ENCODE peak calls at places on chromosomes 3 and 15, in five cellular contexts. M is BE2C; C is CD4-positive, alpha-beta T cell; F is GM06990; I is endothelial cell of umbilical vein. T is an unnamed sample.

GRCh38 chr15:87817553-87817952 is 439.0 kb downstream of the NTRK3 start:
- DNase-seq in M (no peak), C (no peak), F (no peak), I (no peak), T (no peak)

GRCh38 chr3:98733055-98733777 is 29.9 kb upstream of the ST3GAL6 start:
- DNase-seq in M (peak; percentile 74), C (no peak), F (peak; percentile 67), I (peak; percentile 60), T (no peak)

GRCh38 chr3:43346990-43347749 is 60.8 kb downstream of the SNRK start:
- DNase-seq in M (no peak), C (peak; percentile 13), F (no peak), I (no peak), T (no peak)

GRCh38 chr15:78075490-78076230 is 1.9 kb downstream of the TBC1D2B start:
- DNase-seq in M (peak; percentile 42), C (no peak), F (no peak), I (peak; percentile 87), T (peak; percentile 67)

GRCh38 chr3:187744169-187745151 is 808 bp downstream of the BCL6 start:
- DNase-seq in M (peak; percentile 46), C (peak; percentile 32), F (no peak), I (peak; percentile 65), T (no peak)

GRCh38 chr3:38738630-38739395 is 77.2 kb downstream of the SCN10A start:
- DNase-seq in M (peak; percentile 54), C (no peak), F (no peak), I (peak; percentile 73), T (no peak)

GRCh38 chr15:59380902-59381610 is 8.4 kb upstream of the MYO1E start:
- DNase-seq in M (no peak), C (no peak), F (no peak), I (no peak), T (no peak)

GRCh38 chr3:135145581-135145980 is 350.5 kb downstream of the EPHB1 start:
- DNase-seq in M (no peak), C (no peak), F (no peak), I (no peak), T (no peak)

GRCh38 chr15:56356616-56357015 is 8.6 kb upstream of the TEX9 start:
- DNase-seq in M (no peak), C (no peak), F (peak; percentile 57), I (no peak), T (peak; percentile 7)

GRCh38 chr3:57007513-57008415 is 52.7 kb upstream of the SPATA12 start:
- DNase-seq in M (no peak), C (no peak), F (no peak), I (peak; percentile 77), T (no peak)

GRCh38 chr3:12758025-12758830 is 831 bp downstream of the TMEM40 start:
- DNase-seq in M (no peak), C (no peak), F (no peak), I (peak; percentile 59), T (peak; percentile 26)

GRCh38 chr3:77947671-77948070 is 907.8 kb downstream of the ROBO2 start:
- DNase-seq in M (no peak), C (no peak), F (no peak), I (no peak), T (no peak)

GRCh38 chr3:46184469-46184868 is 23.6 kb downstream of the CCR1 start:
- DNase-seq in M (no peak), C (no peak), F (no peak), I (no peak), T (no peak)

GRCh38 chr15:40279437-40280141 is 3.3 kb downstream of the ANKRD63 start:
- DNase-seq in M (peak; percentile 81), C (peak; percentile 69), F (peak; percentile 67), I (peak; percentile 54), T (no peak)

GRCh38 chr3:33732394-33732793 is 14.3 kb upstream of the CLASP2 start:
- DNase-seq in M (no peak), C (no peak), F (no peak), I (no peak), T (no peak)

GRCh38 chr15:71914092-71914491 is 103.7 kb downstream of the NR2E3 start:
- DNase-seq in M (no peak), C (no peak), F (peak; percentile 72), I (no peak), T (no peak)

GRCh38 chr3:113898892-113899291 is 48.9 kb upstream of the ZDHHC23 start:
- DNase-seq in M (no peak), C (no peak), F (no peak), I (no peak), T (peak; percentile 47)

GRCh38 chr3:111668912-111669488 is 73.9 kb upstream of the ZBED2 start:
- DNase-seq in M (no peak), C (no peak), F (no peak), I (peak; percentile 63), T (no peak)

GRCh38 chr3:25558106-25558505 is 106.6 kb downstream of the TOP2B start:
- DNase-seq in M (no peak), C (no peak), F (no peak), I (no peak), T (no peak)

GRCh38 chr15:95326689-95327525 is 1003.6 kb upstream of the NR2F2 start:
- DNase-seq in M (no peak), C (no peak), F (no peak), I (peak; percentile 75), T (no peak)

GRCh38 chr15:52567886-52568568 is 803 bp downstream of the ARPP19 start:
- DNase-seq in M (peak; percentile 14), C (peak; percentile 10), F (no peak), I (peak; percentile 55), T (peak; percentile 3)

GRCh38 chr15:96767703-96768434 is 437.4 kb downstream of the NR2F2 start:
- DNase-seq in M (no peak), C (no peak), F (no peak), I (no peak), T (no peak)

GRCh38 chr3:168877899-168878298 is 782.2 kb upstream of the GOLIM4 start:
- DNase-seq in M (no peak), C (no peak), F (no peak), I (peak; percentile 19), T (no peak)

GRCh38 chr15:40258544-40258943 is 19.7 kb downstream of the PAK6 start:
- DNase-seq in M (no peak), C (no peak), F (no peak), I (no peak), T (no peak)

GRCh38 chr3:20739814-20740213 is 553.8 kb upstream of the SGO1 start:
- DNase-seq in M (no peak), C (no peak), F (no peak), I (peak; percentile 1), T (no peak)

GRCh38 chr3:32166654-32167053 is 60.2 kb downstream of the GPD1L start:
- DNase-seq in M (no peak), C (no peak), F (no peak), I (no peak), T (no peak)

GRCh38 chr3:42025388-42026138 is 63.7 kb upstream of the ULK4 start:
- DNase-seq in M (peak; percentile 72), C (no peak), F (no peak), I (peak; percentile 98), T (peak; percentile 96)

GRCh38 chr3:81419196-81419595 is 342.2 kb downstream of the GBE1 start:
- DNase-seq in M (no peak), C (no peak), F (no peak), I (peak; percentile 43), T (no peak)

GRCh38 chr3:68764554-68764953 is 167.8 kb downstream of the TAFA4 start:
- DNase-seq in M (no peak), C (no peak), F (no peak), I (no peak), T (no peak)

GRCh38 chr15:100715571-100716455 is 113.4 kb downstream of the ASB7 start:
- DNase-seq in M (no peak), C (no peak), F (no peak), I (no peak), T (no peak)

GRCh38 chr3:36817806-36818205 is 53.5 kb upstream of the DCLK3 start:
- DNase-seq in M (no peak), C (no peak), F (no peak), I (no peak), T (no peak)

GRCh38 chr3:128480278-128480677 is 12.7 kb downstream of the GATA2 start:
- DNase-seq in M (no peak), C (no peak), F (no peak), I (peak; percentile 31), T (no peak)

GRCh38 chr3:128479558-128480086 is 12.9 kb upstream of the DNAJB8 start:
- DNase-seq in M (peak; percentile 53), C (no peak), F (no peak), I (no peak), T (no peak)

GRCh38 chr3:128482175-128482856 is 10.7 kb downstream of the GATA2 start:
- DNase-seq in M (no peak), C (no peak), F (no peak), I (peak; percentile 48), T (no peak)

GRCh38 chr3:128481438-128481942 is 11.5 kb downstream of the GATA2 start:
- DNase-seq in M (peak; percentile 93), C (no peak), F (no peak), I (peak; percentile 53), T (no peak)

DNA sequence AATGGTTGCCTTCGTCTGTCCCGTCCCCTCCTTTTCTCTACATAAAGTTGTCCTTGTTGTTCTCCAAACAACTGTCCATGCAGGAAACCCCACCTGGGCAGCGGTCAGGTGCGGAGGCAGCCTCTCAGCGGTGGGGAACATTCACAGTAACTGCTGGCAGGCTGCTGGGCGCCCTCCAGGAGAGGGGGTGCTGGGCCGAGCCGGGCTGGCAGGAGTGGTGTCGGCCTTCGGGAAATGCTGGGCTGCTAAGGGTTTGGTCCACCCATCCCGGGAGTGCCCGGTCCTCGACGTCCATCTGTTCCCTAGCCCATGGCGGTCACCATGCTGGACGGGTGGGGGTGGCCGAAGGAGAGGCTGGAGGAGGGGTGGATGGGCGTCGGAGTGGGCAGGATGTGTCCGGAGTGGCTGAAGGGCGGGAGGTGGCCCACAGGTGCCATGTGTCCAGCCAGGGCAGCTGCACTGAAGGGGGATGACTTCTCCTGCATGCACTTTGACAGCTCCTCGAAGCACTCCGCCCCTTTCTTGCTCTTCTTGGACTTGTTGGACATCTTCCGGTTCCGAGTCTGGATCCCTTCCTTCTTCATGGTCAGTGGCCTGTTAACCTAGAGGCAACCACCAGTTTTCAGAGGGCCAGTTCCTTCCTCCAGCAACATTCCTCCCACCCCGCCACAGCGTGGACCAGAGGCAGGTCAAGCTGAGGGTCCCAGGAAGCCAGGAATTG is 12.1 kb downstream of the GATA2 start:
- DNase-seq in M (no peak), C (no peak), F (no peak), I (no peak), T (no peak)
- H3K27me3 ChIP-seq in M (no peaks in the 10 kb centered on the region), C (peaks cover 55% of the 10 kb centered on the region), F (peaks cover 2% of the 10 kb centered on the region), I (no peaks in the 10 kb centered on the region), T (no peaks in the 10 kb centered on the region)

DNA sequence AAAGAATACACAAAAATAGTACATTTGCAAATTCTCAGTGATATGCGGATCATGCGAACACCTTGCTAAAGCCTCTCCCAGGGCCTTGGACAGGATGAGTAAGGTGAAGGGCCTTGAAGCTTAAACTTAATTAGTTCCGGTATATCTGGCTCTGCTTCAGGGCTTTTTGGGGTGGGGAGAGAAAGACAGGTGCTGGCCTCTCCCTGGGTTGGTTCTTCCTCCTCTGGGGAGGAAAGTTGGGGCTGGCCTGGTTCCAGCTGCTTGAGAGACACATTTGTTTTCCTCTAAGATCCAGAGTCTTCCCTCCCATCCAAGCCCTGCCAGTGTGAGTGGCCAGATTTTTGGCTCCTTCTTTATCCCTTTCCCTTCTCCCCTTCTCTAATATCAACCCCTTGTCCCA is 64.7 kb upstream of the EPHB3 start:
- DNase-seq in M (no peak), C (no peak), F (no peak), I (no peak), T (no peak)
- H3K27me3 ChIP-seq in M (peaks cover 59% of the 10 kb centered on the region), C (peaks cover 31% of the 10 kb centered on the region), F (peaks cover 2% of the 10 kb centered on the region), I (peaks cover 45% of the 10 kb centered on the region), T (peaks cover 14% of the 10 kb centered on the region)

GRCh38 chr3:85259748-85260147 is 301.0 kb downstream of the CADM2 start:
- DNase-seq in M (no peak), C (no peak), F (no peak), I (no peak), T (no peak)
- H3K27me3 ChIP-seq in M (no peaks in the 10 kb centered on the region), C (no peaks in the 10 kb centered on the region), F (no peaks in the 10 kb centered on the region), I (no peaks in the 10 kb centered on the region), T (no peaks in the 10 kb centered on the region)

GRCh38 chr3:156246939-156247725 is 126.8 kb downstream of the KCNAB1 start:
- DNase-seq in M (no peak), C (no peak), F (no peak), I (no peak), T (no peak)
- H3K27me3 ChIP-seq in M (no peaks in the 10 kb centered on the region), C (peaks cover 20% of the 10 kb centered on the region), F (no peaks in the 10 kb centered on the region), I (no peaks in the 10 kb centered on the region), T (no peaks in the 10 kb centered on the region)

T was measured in BJ.